ENCODE peak calls at places on chromosomes 16 and 17, in nine cellular contexts. H is stimulated activated CD4-positive, alpha-beta T cell treated with anti-CD3 and anti-CD28 coated beads, TNF-alpha, amount 100 ng/mL, for 48 hours; B is left cardiac atrium; W is cardiac fibroblast; Y is right cardiac atrium; T is left ventricle myocardium inferior; S is activated T-cell treated with anti-CD3 and anti-CD28 coated beads, Interleukin-2, amount 50 U/mL, for 1 hour; I is neural progenitor cell; Q is choroid plexus epithelial cell. O is an unnamed sample.

GRCh38 chr16:11587643-11588247 is 1.0 kb upstream of the LITAF start:
- DNase-seq in H (no peak), B (peak), W (no peak), Y (no peak), T (peak), S (no peak), I (no peak), Q (no peak), O (no peak)

GRCh38 chr16:83200005-83200779 is 573.4 kb downstream of the CDH13 start:
- DNase-seq in H (no peak), B (peak), W (peak), Y (peak), T (no peak), S (no peak), I (peak), Q (peak), O (no peak)

GRCh38 chr16:81817296-81817695 is 38.2 kb downstream of the PLCG2 start:
- DNase-seq in H (no peak), B (no peak), W (no peak), Y (no peak), T (no peak), S (no peak), I (no peak), Q (no peak), O (no peak)

GRCh38 chr16:24685539-24686432 is 43.7 kb upstream of the TNRC6A start:
- DNase-seq in H (no peak), B (peak), W (peak), Y (peak), T (peak), S (no peak), I (peak), Q (peak), O (no peak)

GRCh38 chr17:7842950-7843535 is 9.0 kb downstream of the KDM6B start:
- DNase-seq in H (no peak), B (peak), W (peak), Y (peak), T (peak), S (no peak), I (peak), Q (peak), O (no peak)

GRCh38 chr16:7374614-7375174 is 42.0 kb downstream of the RBFOX1 start:
- DNase-seq in H (no peak), B (no peak), W (no peak), Y (no peak), T (no peak), S (no peak), I (no peak), Q (no peak), O (no peak)

GRCh38 chr17:74117087-74117486 is 86.4 kb upstream of the RPL38 start:
- DNase-seq in H (no peak), B (no peak), W (no peak), Y (no peak), T (no peak), S (no peak), I (no peak), Q (no peak), O (no peak)

GRCh38 chr16:4262303-4262835 is 10.5 kb downstream of the TFAP4 start:
- DNase-seq in H (no peak), B (no peak), W (no peak), Y (peak), T (no peak), S (no peak), I (no peak), Q (no peak), O (no peak)

O was measured in activated CD4-positive, alpha-beta memory T cell treated with anti-CD3 and anti-CD28 coated beads, Interleukin-2, amount 10 ng/mL, durations not matched to agents 7 days and 5 days.